ENCODE peak calls at places on chromosomes 12 and 14, in six cellular contexts. C, N, J, T, I and X are unnamed samples. For H3K27me3, the result is how much of the 10 kb centered on the place peaks cover.

GRCh38 chr12:79634957-79635471 is 55.8 kb downstream of the PAWR start:
- DNase-seq in I (no peak), J (no peak), N (no peak), C (no peak), T (no peak), X (no peak)

GRCh38 chr12:131991816-131992430 is 42.2 kb downstream of the EP400 start:
- DNase-seq in J (peak), N (no peak), I (no peak), C (no peak), T (no peak), X (no peak)

GRCh38 chr14:58805605-58806358 is 168.0 kb downstream of the DACT1 start:
- DNase-seq in J (no peak), T (no peak), C (no peak), I (no peak), N (no peak), X (no peak)

GRCh38 chr14:22407033-22407432 is 182.0 kb downstream of the DAD1 start:
- DNase-seq in I (no peak), C (no peak), N (no peak), T (no peak), J (no peak), X (no peak)

GRCh38 chr12:93107943-93108342 is 178.8 kb upstream of the EEA1 start:
- DNase-seq in C (no peak), J (no peak), N (no peak), T (no peak), I (no peak), X (no peak)

GRCh38 chr12:30913323-30913722 is 13.2 kb upstream of the TSPAN11 start:
- DNase-seq in T (no peak), J (no peak), I (no peak), C (no peak), N (no peak), X (no peak)

GRCh38 chr12:19739195-19739776 is 300.0 kb downstream of the AEBP2 start:
- DNase-seq in C (no peak), I (no peak), J (no peak), N (peak), T (no peak), X (peak)

GRCh38 chr12:34604631-34605509 is 582.6 kb downstream of the ALG10 start:
- DNase-seq in I (no peak), C (peak), J (peak), T (peak), N (no peak), X (no peak)

GRCh38 chr14:36111822-36112583 is 64.5 kb downstream of the PTCSC3 start:
- DNase-seq in I (no peak), C (no peak), J (no peak), T (no peak), N (no peak), X (no peak)

GRCh38 chr14:52551696-52552062 is 626 bp downstream of the TXNDC16 start:
- DNase-seq in C (no peak), T (no peak), I (no peak), J (no peak), N (peak), X (no peak)

GRCh38 chr12:103829092-103829491 is 11.9 kb downstream of the NT5DC3 start:
- DNase-seq in J (no peak), C (no peak), T (no peak), I (no peak), N (no peak), X (no peak)

GRCh38 chr12:76921891-76922664 is 43.3 kb upstream of the CSRP2 start:
- DNase-seq in N (no peak), T (no peak), I (no peak), C (no peak), J (no peak), X (no peak)

GRCh38 chr14:67704484-67705089 is 2.9 kb downstream of the RDH12 start:
- DNase-seq in C (no peak), I (no peak), T (no peak), N (peak), J (no peak), X (no peak)

GRCh38 chr12:124359671-124360581 is 65.0 kb downstream of the RFLNA start:
- DNase-seq in J (no peak), I (no peak), N (no peak), T (peak), C (no peak), X (no peak)

GRCh38 chr12:84786622-84787021 is 126.0 kb downstream of the SLC6A15 start:
- DNase-seq in N (no peak), C (no peak), J (no peak), I (no peak), T (no peak), X (no peak)

GRCh38 chr12:96255077-96255476 is 60.9 kb downstream of the ELK3 start:
- DNase-seq in C (no peak), T (peak), J (no peak), N (no peak), I (no peak), X (no peak)

GRCh38 chr14:35386673-35387125 is 17.9 kb downstream of the NFKBIA start:
- DNase-seq in T (no peak), C (no peak), J (no peak), N (no peak), I (no peak), X (no peak)

GRCh38 chr14:50897658-50898175 is 25.9 kb downstream of the ABHD12B start:
- DNase-seq in I (no peak), C (no peak), T (no peak), J (no peak), N (no peak), X (no peak)

GRCh38 chr12:120376416-120376815 is 7.5 kb upstream of the MSI1 start:
- DNase-seq in T (no peak), C (no peak), N (no peak), J (no peak), I (no peak), X (no peak)

GRCh38 chr12:31393004-31393550 is 67.1 kb upstream of the SINHCAF start:
- DNase-seq in I (no peak), J (no peak), N (no peak), T (no peak), C (no peak), X (no peak)

GRCh38 chr14:32713856-32714255 is 224.8 kb upstream of the NPAS3 start:
- DNase-seq in T (no peak), N (no peak), J (no peak), I (no peak), C (no peak), X (no peak)

GRCh38 chr12:126040307-126040706 is 975.1 kb downstream of the AACS start:
- DNase-seq in T (no peak), J (no peak), C (no peak), I (no peak), N (no peak), X (no peak)

GRCh38 chr14:92565040-92565717 is 51.6 kb downstream of the RIN3 start:
- DNase-seq in J (no peak), T (no peak), I (no peak), C (no peak), N (no peak), X (no peak)

GRCh38 chr12:67025543-67026114 is 243.5 kb upstream of the CAND1 start:
- DNase-seq in T (no peak), N (peak), J (no peak), C (no peak), I (no peak), X (no peak)

GRCh38 chr12:20514598-20514997 is 146.3 kb downstream of the PDE3A start:
- DNase-seq in T (no peak), C (no peak), J (no peak), I (no peak), N (no peak), X (no peak)

DNA sequence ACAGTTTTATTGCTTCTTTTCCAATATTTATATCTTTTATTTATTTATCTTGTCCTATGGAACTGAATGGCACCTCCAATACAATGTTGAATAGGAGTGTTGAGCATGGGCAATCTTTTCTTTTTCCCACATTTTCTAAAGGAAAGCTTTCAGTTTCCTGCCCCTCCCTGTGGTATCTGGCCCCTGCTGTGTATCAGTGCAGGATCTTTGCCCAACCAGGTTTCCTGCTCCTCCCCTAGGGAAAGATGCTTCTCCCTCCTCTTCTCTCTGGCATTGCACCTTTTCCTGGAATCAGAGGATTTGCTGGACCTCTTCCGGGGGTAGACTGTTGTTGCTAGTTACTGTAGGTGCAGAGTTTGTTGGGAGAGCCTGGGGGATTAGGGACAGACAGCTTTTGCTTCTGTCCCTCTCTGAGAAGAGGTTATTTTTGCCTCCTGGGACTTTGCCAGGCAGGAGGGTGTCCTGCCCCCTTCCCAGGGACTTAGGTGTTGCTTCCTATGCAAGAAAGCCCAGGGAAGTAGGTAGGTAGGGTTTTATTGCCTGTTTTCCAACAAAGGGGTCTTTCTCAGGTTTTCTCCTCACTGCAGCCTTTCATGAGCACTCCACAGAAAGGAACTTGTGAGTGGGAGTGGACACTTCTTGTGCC is 67.6 kb downstream of the POLR3B start:
- DNase-seq in N (no peak), I (no peak), J (no peak), T (no peak), C (no peak), X (no peak)
- H3K27ac ChIP-seq in N (no peak), I (no peak), J (no peak), T (no peak), C (no peak), X (no peak)

GRCh38 chr14:61927015-61927414 is 164.8 kb downstream of the SNAPC1 start:
- DNase-seq in C (no peak), N (no peak), J (no peak), I (no peak), T (no peak), X (peak)
- H3K27me3 ChIP-seq in C (under half), N (under half), J (under half), I (under half), T (under half), X (under half)

DNA sequence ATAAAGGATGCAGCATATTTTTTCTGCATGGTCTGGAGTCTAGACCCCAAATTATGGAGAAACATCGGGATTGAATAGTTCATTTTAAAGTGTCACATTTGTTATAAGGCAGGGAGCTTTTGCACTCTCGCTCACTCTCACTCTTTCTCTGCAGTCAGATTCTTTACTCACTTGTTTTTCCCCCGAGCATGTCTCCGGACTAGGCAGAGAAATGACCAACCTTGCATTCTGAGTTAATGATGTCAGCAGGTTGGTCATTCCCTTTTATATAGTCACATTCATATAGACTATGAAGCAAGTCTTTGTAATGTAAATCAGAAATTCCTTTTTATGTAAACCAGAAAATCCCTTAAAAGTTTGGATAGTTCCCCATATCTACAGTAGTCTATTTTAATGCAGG is 4.1 kb downstream of the C12orf75 start:
- DNase-seq in C (no peak), J (peak), I (no peak), T (no peak), N (no peak), X (peak)
- H3K27ac ChIP-seq in C (no peak), J (no peak), I (no peak), T (no peak), N (no peak), X (peak)

DNA sequence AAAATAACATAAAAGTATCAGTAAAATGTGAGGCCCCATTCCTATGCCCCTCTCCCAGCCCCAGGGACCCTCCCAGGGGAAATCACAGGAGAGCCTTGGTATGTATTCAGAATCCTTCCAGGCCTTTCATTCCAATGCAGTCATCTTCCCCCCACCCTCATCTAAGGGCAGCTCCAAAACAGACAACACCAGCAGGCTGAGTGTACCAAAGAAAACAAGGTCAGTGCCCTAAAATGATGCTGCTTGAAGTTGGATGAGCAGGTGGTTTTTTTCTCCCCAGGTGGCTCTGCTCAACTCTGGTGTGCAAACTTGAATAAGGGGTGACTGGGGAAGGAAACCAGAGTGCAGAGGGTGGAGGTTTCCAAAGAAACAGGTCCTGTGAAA is 56.2 kb downstream of the TSPAN9 start:
- DNase-seq in C (no peak), T (no peak), N (no peak), I (no peak), J (no peak), X (no peak)
- H3K27me3 ChIP-seq in C (under half), T (under half), N (under half), I (under half), J (under half), X (under half)

GRCh38 chr12:69701821-69702220 is 2.7 kb upstream of the BEST3 start:
- DNase-seq in N (no peak), J (no peak), T (no peak), I (no peak), C (peak), X (no peak)
- H3K27ac ChIP-seq in N (no peak), J (no peak), T (no peak), I (no peak), C (no peak), X (no peak)

DNA sequence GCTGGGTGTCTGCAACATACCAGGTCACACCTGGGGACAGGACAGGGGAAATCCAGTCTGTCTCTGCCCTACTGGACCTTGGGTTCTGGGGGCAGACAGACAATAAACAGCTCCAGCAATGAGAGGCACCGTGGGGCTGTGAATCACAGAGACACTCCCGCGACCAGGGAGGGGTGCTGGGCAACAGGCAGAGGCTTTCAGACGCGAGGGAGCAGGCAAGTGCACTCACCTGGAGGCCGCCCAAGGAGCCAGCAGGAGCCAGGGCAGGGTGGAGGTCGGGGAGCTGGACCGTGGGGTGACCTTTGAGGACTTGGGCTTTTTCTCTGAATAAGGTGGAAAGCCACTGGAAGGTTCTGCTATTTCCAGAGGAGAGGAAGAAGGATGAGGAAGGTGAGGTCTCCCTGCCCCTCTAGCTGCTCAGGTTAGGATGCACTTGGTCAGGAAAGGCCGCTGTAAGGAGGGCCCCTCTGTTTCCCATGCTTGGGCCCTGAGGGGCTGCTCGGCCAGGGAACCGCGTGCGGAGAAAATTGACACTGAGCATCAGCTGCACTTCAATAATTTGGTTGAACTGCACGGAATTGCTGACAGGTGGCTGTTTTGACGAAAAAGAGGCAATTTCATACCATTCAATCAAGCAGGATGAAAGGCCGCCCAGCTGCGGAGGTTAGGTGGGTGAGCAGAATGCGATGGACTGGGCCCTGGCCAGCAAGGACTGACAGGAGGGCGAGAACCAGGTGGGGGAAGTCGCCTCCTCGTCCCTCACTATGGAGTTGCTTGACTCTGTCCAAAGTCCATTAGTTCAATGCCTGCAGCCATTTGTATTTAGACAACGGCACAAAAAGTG is 42.2 kb downstream of the JAG2 start:
- DNase-seq in C (no peak), I (no peak), J (peak), T (no peak), N (no peak), X (no peak)
- H3K27me3 ChIP-seq in C (under half), I (under half), J (under half), T (under half), N (under half), X (under half)

GRCh38 chr12:54970741-54971140 is 13.8 kb downstream of the TESPA1 start:
- DNase-seq in T (no peak), I (no peak), J (no peak), N (no peak), C (no peak), X (no peak)
- H3K27ac ChIP-seq in T (no peak), I (no peak), J (no peak), N (no peak), C (no peak), X (no peak)

DNA sequence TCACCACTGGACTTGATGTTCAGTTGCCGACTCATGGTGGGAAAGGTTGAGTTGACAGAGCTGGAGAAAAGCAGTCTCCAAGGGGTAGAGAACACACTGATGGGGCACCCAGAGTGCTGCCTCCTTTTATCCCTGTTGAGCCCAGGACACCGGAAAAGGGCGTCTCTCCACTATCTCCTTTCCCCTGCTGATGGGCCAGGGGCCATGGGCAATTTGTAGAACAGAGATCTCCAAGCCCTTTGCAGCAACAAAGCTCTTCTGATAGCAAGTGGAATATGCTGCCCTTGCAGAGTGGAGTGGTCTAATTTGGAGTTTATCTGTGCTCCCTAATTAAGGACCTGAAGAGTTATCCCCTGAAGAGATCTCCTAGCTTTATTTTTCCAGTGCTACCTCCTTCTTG is at the start of gene KRT74:
- DNase-seq in N (no peak), T (peak), J (no peak), I (no peak), C (peak), X (no peak)
- H3K27me3 ChIP-seq in N (half or more), T (under half), J (under half), I (under half), C (under half), X (under half)